ENCODE peak calls at places on chromosomes 7 and 10, in ten cellular contexts. L is sigmoid colon, M is esophagus muscularis mucosa, E is HL-60, Q is endothelial cell of umbilical vein, R is prostate gland, D is GM12878, P is breast epithelium, F is transverse colon, X is suprapubic skin. V is an unnamed sample.

GRCh38 chr7:69070476-69070875 is 527.8 kb upstream of the AUTS2 start:
- DNase-seq in L (no peak), M (no peak), E (no peak), Q (no peak), R (no peak), D (no peak), P (no peak), F (no peak), X (no peak), V (no peak)

GRCh38 chr7:96179863-96180262 is 142.0 kb downstream of the SLC25A13 start:
- DNase-seq in L (no peak), M (no peak), E (no peak), Q (no peak), R (no peak), D (no peak), P (no peak), F (no peak), X (no peak), V (no peak)

GRCh38 chr10:133131754-133132710 is 28.0 kb upstream of the KNDC1 start:
- DNase-seq in L (no peak), M (no peak), E (no peak), Q (no peak), R (no peak), D (no peak), P (no peak), F (no peak), X (no peak), V (peak; percentile 20)

GRCh38 chr7:64665980-64666674 is at the start of gene ZNF107:
- DNase-seq in L (peak; percentile 98), M (peak; percentile 97), E (peak; percentile 86), Q (peak; percentile 91), R (peak; percentile 95), D (peak; percentile 89), P (peak; percentile 95), F (peak; percentile 92), X (peak; percentile 96), V (peak; percentile 88)

GRCh38 chr7:20793686-20794394 is 7.2 kb upstream of the SP8 start:
- DNase-seq in L (no peak), M (no peak), E (no peak), Q (peak; percentile 27), R (no peak), D (no peak), P (no peak), F (no peak), X (no peak), V (no peak)

GRCh38 chr10:30088178-30088577 is 28.8 kb upstream of the JCAD start:
- DNase-seq in L (no peak), M (no peak), E (no peak), Q (no peak), R (no peak), D (no peak), P (no peak), F (no peak), X (no peak), V (no peak)

GRCh38 chr7:137287651-137288258 is 55.8 kb downstream of the PTN start:
- DNase-seq in L (no peak), M (no peak), E (no peak), Q (peak; percentile 1), R (no peak), D (no peak), P (no peak), F (no peak), X (no peak), V (no peak)

GRCh38 chr7:87427289-87427688 is 48.2 kb downstream of the ABCB4 start:
- DNase-seq in L (no peak), M (no peak), E (no peak), Q (no peak), R (no peak), D (no peak), P (no peak), F (no peak), X (no peak), V (no peak)

GRCh38 chr7:27739914-27740448 is at the start of gene TAX1BP1:
- DNase-seq in L (peak; percentile 98), M (peak; percentile 98), E (peak; percentile 88), Q (peak; percentile 94), R (peak; percentile 96), D (peak; percentile 70), P (peak; percentile 93), F (peak; percentile 97), X (peak; percentile 97), V (peak; percentile 96)

GRCh38 chr7:27737591-27737990 is 2.4 kb upstream of the TAX1BP1 start:
- DNase-seq in L (no peak), M (no peak), E (no peak), Q (no peak), R (no peak), D (no peak), P (no peak), F (no peak), X (no peak), V (no peak)

GRCh38 chr7:27737178-27737577 is 2.8 kb upstream of the TAX1BP1 start:
- DNase-seq in L (no peak), M (no peak), E (no peak), Q (no peak), R (no peak), D (no peak), P (no peak), F (no peak), X (no peak), V (no peak)

GRCh38 chr7:27739301-27739913 is 555 bp upstream of the TAX1BP1 start:
- DNase-seq in L (no peak), M (no peak), E (no peak), Q (peak; percentile 64), R (no peak), D (no peak), P (no peak), F (no peak), X (no peak), V (no peak)

GRCh38 chr7:27740449-27741086 is 606 bp downstream of the TAX1BP1 start:
- DNase-seq in L (peak; percentile 91), M (peak; percentile 94), E (peak; percentile 72), Q (peak; percentile 77), R (peak; percentile 97), D (peak; percentile 35), P (peak; percentile 94), F (peak; percentile 96), X (peak; percentile 94), V (peak; percentile 97)
- TF ChIP-seq POLR2AphosphoS5 in L (peak; percentile 77), M (peak; percentile 80), E (peak; percentile 13), Q (no peak), R (peak; percentile 86), D (peak; percentile 87), P (no peak), F (peak; percentile 91), X (peak; percentile 35), V (peak; percentile 94)

DNA sequence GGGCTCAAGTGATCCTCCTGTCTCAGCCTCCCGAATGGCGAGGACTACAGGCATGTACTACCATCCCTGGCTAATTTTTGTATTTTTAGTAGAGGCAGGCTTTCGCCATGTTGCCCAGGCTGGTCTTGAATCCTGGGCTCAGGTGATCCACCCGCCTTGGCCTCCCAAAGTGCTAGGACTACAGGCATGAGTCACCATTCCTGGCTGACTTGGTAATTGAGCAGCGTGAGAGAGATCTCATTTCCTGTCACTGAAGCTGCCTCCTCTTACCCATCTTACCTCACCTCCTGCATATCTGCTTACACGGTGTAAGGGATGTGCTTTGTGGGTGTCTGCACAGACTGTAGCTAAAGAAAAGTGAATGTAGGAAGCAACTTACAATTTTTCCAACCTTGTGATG is 9.7 kb downstream of the IFIT3 start:
- DNase-seq in L (no peak), M (no peak), E (no peak), Q (peak; percentile 26), R (no peak), D (peak; percentile 50), P (no peak), F (no peak), X (no peak), V (no peak)
- H3K4me3 ChIP-seq in L (no peak overlapping the region), M (no peak overlapping the region), E (no peak overlapping the region), Q (no peak overlapping the region), R (no peak overlapping the region), D (no peak overlapping the region), P (no peak overlapping the region), F (no peak overlapping the region), X (no peak overlapping the region), V (no peak overlapping the region)

GRCh38 chr7:38903057-38903456 is 5.9 kb downstream of the VPS41 start:
- DNase-seq in L (no peak), M (no peak), E (no peak), Q (no peak), R (no peak), D (no peak), P (no peak), F (no peak), X (no peak), V (no peak)

GRCh38 chr7:38907066-38907465 is 1.9 kb downstream of the VPS41 start:
- DNase-seq in L (no peak), M (no peak), E (no peak), Q (no peak), R (no peak), D (no peak), P (no peak), F (no peak), X (no peak), V (no peak)

GRCh38 chr7:38905026-38905759 is 3.8 kb downstream of the VPS41 start:
- DNase-seq in L (no peak), M (no peak), E (no peak), Q (no peak), R (no peak), D (no peak), P (no peak), F (no peak), X (no peak), V (no peak)

DNA sequence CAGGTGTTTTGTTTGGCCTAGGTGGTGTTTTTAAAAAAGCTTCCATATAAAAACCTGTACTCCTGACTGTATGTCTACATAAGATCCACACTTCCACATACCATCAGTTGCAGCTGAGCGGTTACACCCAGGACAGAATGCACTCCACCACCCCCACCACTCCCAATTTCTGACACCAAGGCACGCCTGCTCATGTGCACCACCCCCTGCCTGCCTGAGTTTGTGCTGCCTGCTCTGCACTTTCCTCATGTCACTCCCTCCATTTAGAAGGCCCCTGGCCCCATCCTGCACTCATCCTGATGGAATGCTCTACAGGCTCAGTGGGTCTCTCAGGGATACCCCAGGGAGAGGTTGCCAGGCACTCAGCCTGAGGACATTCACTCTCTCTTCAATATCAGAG is 6.5 kb downstream of the VPS41 start:
- DNase-seq in L (no peak), M (no peak), E (no peak), Q (no peak), R (no peak), D (no peak), P (no peak), F (no peak), X (no peak), V (no peak)
- TF ChIP-seq POLR2AphosphoS5 in L (no peak), M (no peak), E (no peak), Q (no peak), R (no peak), D (no peak), P (no peak), F (no peak), X (no peak), V (no peak)

GRCh38 chr10:14185501-14186045 is 145.2 kb downstream of the FRMD4A start:
- DNase-seq in L (no peak), M (no peak), E (no peak), Q (peak; percentile 33), R (no peak), D (peak; percentile 86), P (no peak), F (no peak), X (no peak), V (no peak)

GRCh38 chr10:14181197-14181936 is 149.4 kb downstream of the FRMD4A start:
- DNase-seq in L (no peak), M (no peak), E (no peak), Q (peak; percentile 27), R (no peak), D (no peak), P (no peak), F (no peak), X (no peak), V (no peak)

GRCh38 chr10:14182781-14183180 is 147.9 kb downstream of the FRMD4A start:
- DNase-seq in L (no peak), M (no peak), E (no peak), Q (no peak), R (no peak), D (no peak), P (no peak), F (no peak), X (no peak), V (no peak)

GRCh38 chr10:14186245-14186644 is 144.5 kb downstream of the FRMD4A start:
- DNase-seq in L (no peak), M (no peak), E (no peak), Q (no peak), R (no peak), D (no peak), P (no peak), F (no peak), X (no peak), V (no peak)

DNA sequence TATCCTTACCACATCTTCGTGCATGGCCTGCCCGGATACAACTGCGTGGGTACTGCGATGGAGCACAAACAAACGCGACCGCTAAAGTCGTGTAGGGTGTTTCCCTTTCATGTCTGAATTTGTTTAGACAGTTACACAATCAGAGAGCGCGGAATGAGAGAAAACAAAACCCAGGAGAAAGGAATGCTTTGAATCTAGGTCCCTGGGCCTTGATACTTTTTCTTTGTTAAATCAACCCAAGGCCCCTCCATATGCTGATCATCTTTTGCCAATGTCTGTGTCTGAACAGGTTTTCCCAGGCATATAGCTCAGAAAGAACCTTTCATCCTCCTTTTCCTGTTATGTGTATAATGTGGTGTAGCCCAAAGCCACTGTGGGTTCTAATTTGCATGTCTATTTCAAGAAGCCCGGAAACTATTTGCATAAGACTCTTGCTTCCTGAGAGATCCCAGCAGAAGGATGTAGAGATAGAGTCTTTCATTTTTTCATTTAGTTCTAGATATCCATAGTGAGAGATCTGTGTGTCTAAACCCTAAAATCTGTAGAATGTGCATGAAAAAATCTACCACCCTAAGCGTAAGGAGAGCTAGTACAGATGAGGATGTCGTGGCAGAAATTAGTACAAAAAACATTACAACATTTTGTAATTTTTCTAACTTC is 145.8 kb downstream of the FRMD4A start:
- DNase-seq in L (no peak), M (no peak), E (no peak), Q (peak; percentile 14), R (peak; percentile 51), D (peak; percentile 72), P (no peak), F (peak; percentile 31), X (no peak), V (no peak)
- H3K4me3 ChIP-seq in L (no peak overlapping the region), M (no peak overlapping the region), E (no peak overlapping the region), Q (no peak overlapping the region), R (no peak overlapping the region), D (peak overlapping the region; percentile 63), P (no peak overlapping the region), F (no peak overlapping the region), X (no peak overlapping the region), V (no peak overlapping the region)